ENCODE peak calls at places on chromosomes 12 and 14, in seven cellular contexts. C, O, P, R, N, B and U are unnamed samples.

GRCh38 chr12:117073611-117074010 is 25.6 kb downstream of the TESC start:
- DNase-seq in C (no peak), O (no peak), P (no peak), R (no peak), N (no peak), B (no peak), U (no peak)

GRCh38 chr12:51098611-51099010 is 15.2 kb upstream of the CSRNP2 start:
- DNase-seq in C (no peak), O (peak), P (no peak), R (no peak), N (no peak), B (no peak), U (no peak)

GRCh38 chr12:53050426-53051057 is 677 bp downstream of the TNS2 start:
- DNase-seq in C (no peak), O (no peak), P (no peak), R (no peak), N (no peak), B (no peak), U (peak)

GRCh38 chr14:75609606-75610476 is 31.4 kb downstream of the FLVCR2 start:
- DNase-seq in C (no peak), O (no peak), P (no peak), R (no peak), N (no peak), B (no peak), U (peak)

GRCh38 chr12:51970904-51971646 is 19.6 kb downstream of the ACVR1B start:
- DNase-seq in C (no peak), O (peak), P (peak), R (no peak), N (peak), B (no peak), U (peak)

GRCh38 chr14:71138236-71139057 is 231.2 kb downstream of the PCNX1 start:
- DNase-seq in C (no peak), O (peak), P (no peak), R (no peak), N (no peak), B (no peak), U (no peak)

GRCh38 chr14:104146651-104147345 is 8.4 kb downstream of the KIF26A start:
- DNase-seq in C (no peak), O (no peak), P (no peak), R (no peak), N (no peak), B (no peak), U (no peak)

GRCh38 chr14:64113279-64113678 is 180.9 kb downstream of the ESR2 start:
- DNase-seq in C (no peak), O (no peak), P (no peak), R (no peak), N (peak), B (no peak), U (no peak)

GRCh38 chr14:65151329-65152010 is 49.2 kb upstream of the MAX start:
- DNase-seq in C (no peak), O (no peak), P (no peak), R (no peak), N (no peak), B (no peak), U (no peak)

GRCh38 chr14:46717211-46717610 is 65.6 kb upstream of the RPL10L start:
- DNase-seq in C (no peak), O (peak), P (no peak), R (no peak), N (no peak), B (no peak), U (peak)

GRCh38 chr14:100059433-100059781 is 5.8 kb upstream of the EVL start:
- DNase-seq in C (no peak), O (no peak), P (no peak), R (peak), N (no peak), B (no peak), U (no peak)

GRCh38 chr14:99327050-99327449 is 55.1 kb upstream of the BCL11B start:
- DNase-seq in C (no peak), O (no peak), P (peak), R (peak), N (no peak), B (no peak), U (no peak)

GRCh38 chr12:64104376-64104775 is 117.7 kb downstream of the KICS2 start:
- DNase-seq in C (no peak), O (peak), P (no peak), R (no peak), N (no peak), B (no peak), U (peak)

GRCh38 chr14:101008631-101009336 is 105.3 kb upstream of the RTL1 start:
- DNase-seq in C (no peak), O (no peak), P (no peak), R (peak), N (no peak), B (no peak), U (no peak)

GRCh38 chr12:12901158-12901791 is 9.9 kb downstream of the GPRC5A start:
- DNase-seq in C (no peak), O (peak), P (no peak), R (peak), N (no peak), B (no peak), U (peak)

GRCh38 chr12:67855103-67855502 is 134.1 kb upstream of the IFNG-AS1 start:
- DNase-seq in C (no peak), O (peak), P (no peak), R (no peak), N (no peak), B (no peak), U (no peak)

GRCh38 chr12:81859521-81859920 is 100.4 kb upstream of the PPFIA2 start:
- DNase-seq in C (no peak), O (peak), P (no peak), R (no peak), N (no peak), B (no peak), U (no peak)

GRCh38 chr12:121575952-121576615 is 4.7 kb downstream of the KDM2B start:
- DNase-seq in C (no peak), O (no peak), P (no peak), R (no peak), N (no peak), B (no peak), U (peak)

DNA sequence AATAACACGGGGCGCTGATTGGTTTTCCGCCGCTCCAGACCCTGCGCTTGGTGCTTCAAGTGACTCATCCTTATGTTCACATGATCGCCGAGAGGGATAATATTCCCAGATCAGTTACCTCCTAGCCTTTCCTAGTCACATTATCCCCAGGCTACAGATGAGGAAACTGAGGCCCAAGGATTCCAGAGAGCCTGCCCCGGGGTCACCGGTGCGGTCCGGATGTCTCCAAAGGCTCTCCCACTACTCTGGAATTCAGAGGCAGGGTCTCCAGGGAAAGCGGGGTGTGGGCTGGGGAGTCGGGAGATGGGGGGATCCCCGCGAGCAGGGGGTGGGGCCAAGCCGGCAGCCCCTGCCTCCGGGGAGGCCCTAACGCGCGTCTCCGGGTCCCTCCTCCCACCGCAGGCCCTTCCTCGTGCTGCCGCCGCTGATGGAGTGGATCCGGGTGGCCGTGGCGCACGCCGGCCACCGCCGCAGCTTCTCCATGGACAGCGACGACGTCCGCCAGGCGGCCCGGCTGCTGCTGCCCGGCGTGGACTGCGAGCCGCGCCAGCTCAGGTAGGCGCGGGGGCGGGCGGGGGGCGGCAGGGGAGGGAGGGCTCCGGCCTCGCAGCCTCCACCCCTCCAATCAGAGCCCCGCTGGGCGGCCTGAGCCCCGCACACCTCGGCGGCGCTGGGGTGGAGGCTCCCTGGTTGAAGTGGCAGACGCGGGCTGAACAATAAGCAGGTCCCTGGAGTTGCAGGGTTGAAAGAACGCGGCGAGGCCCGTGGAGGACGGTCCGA is 104.7 kb upstream of the PWP1 start:
- DNase-seq in C (no peak), O (peak), P (no peak), R (no peak), N (no peak), B (no peak), U (no peak)
- H3K4me3 ChIP-seq in C (peak), O (no peak), P (no peak), R (no peak), N (no peak), B (peak), U (peak)

DNA sequence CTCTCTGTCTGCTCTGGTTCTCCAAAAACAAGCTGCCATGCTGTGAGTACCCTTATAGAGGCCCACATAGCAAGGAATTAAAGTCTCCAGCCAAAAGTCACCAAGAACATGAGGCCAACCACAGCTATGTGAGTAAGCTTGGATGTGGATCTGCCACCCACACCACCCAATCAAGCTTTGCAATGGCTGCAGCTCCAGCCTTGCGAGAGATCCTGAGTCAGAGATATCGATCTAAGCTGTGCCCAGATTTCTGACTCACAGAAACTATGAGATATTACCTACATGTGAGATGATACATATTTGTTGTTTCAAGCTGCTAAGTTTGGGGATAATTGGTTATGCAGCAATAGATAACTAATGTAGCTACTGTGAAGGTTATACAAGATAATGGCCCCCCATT is 15.5 kb upstream of the TMEM233 start:
- DNase-seq in C (no peak), O (peak), P (no peak), R (no peak), N (no peak), B (no peak), U (peak)
- TF ChIP-seq CTCF in C (no peak), O (no peak), P (no peak), R (no peak), N (no peak), B (no peak), U (no peak)

DNA sequence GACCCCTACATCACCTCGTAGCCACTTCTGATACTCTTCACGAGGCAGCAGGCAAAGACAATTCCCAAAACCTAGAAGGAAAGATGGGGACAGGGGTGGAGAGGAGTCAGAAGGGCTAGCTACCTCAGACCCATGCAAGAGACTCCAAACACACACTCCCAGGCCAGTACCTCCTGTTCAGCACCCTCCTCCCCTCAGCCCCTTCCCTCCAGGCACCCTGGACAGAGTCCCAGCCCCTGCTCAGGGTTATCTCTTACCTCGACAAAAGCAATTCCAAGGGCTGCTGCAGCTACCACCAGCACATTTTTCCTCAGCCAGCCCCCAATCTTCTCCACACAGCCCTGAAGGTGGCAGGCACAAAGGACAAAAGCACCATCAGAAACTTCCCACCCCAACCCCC is 3.3 kb downstream of the CD63 start:
- DNase-seq in C (no peak), O (no peak), P (no peak), R (no peak), N (no peak), B (no peak), U (no peak)
- H3K4me3 ChIP-seq in C (no peak), O (no peak), P (no peak), R (no peak), N (no peak), B (no peak), U (no peak)

GRCh38 chr12:10959777-10960176 is 20.7 kb upstream of the TAS2R14 start:
- DNase-seq in C (no peak), O (no peak), P (no peak), R (no peak), N (no peak), B (no peak), U (no peak)
- TF ChIP-seq CTCF in C (no peak), O (no peak), P (no peak), R (no peak), N (no peak), B (peak), U (no peak)